ENCODE peak calls at places on chromosome 1, in nine cellular contexts. S is activated CD8-positive, alpha-beta memory T cell treated with anti-CD3 and anti-CD28 coated beads, Interleukin-2, amount 50 U/mL, for 48 hours; N is T-cell; X is effector CD4-positive, alpha-beta T cell; A is suprapubic skin; M is NCI-H1092 treated with DMSO at 0.1 percent for 48 hours; K is astrocyte of the hippocampus; J is PC-9; F is HFFc6. Q is an unnamed sample.

GRCh38 chr1:37866491-37866890 is 7.1 kb upstream of the MTF1 start:
- DNase-seq in S (no peak), N (no peak), X (no peak), A (no peak), M (no peak), K (no peak), J (no peak), F (no peak), Q (no peak)

GRCh38 chr1:241269116-241269515 is 87.9 kb downstream of the RGS7 start:
- DNase-seq in S (no peak), N (no peak), X (no peak), A (no peak), M (no peak), K (no peak), J (no peak), F (no peak), Q (peak; percentile 24)

GRCh38 chr1:115217150-115218033 is 120.7 kb downstream of the NGF start:
- DNase-seq in S (no peak), N (no peak), X (no peak), A (no peak), M (no peak), K (no peak), J (no peak), F (no peak), Q (no peak)

GRCh38 chr1:32071758-32072621 is 749 bp upstream of the TMEM39B start:
- DNase-seq in S (no peak), N (no peak), X (no peak), A (no peak), M (peak; percentile 47), K (peak; percentile 47), J (no peak), F (peak; percentile 66), Q (peak; percentile 35)

GRCh38 chr1:59141267-59141863 is 155.5 kb upstream of the FGGY start:
- DNase-seq in S (no peak), N (no peak), X (no peak), A (no peak), M (no peak), K (no peak), J (no peak), F (no peak), Q (no peak)

GRCh38 chr1:115977481-115978258 is 1.4 kb downstream of the SLC22A15 start:
- DNase-seq in S (no peak), N (no peak), X (no peak), A (peak; percentile 74), M (no peak), K (no peak), J (peak; percentile 47), F (peak; percentile 80), Q (no peak)

GRCh38 chr1:118250232-118250631 is 65.2 kb upstream of the SPAG17 start:
- DNase-seq in S (no peak), N (no peak), X (no peak), A (no peak), M (no peak), K (no peak), J (no peak), F (no peak), Q (peak; percentile 68)

GRCh38 chr1:203776636-203777035 is 11.7 kb downstream of the LAX1 start:
- DNase-seq in S (no peak), N (no peak), X (no peak), A (no peak), M (peak; percentile 18), K (no peak), J (no peak), F (no peak), Q (peak; percentile 35)

GRCh38 chr1:98035587-98035986 is 114.8 kb upstream of the DPYD start:
- DNase-seq in S (no peak), N (no peak), X (no peak), A (no peak), M (no peak), K (peak; percentile 73), J (no peak), F (no peak), Q (no peak)